ENCODE peak calls at places on chromosomes 5 and 9, in four cellular contexts. Z is psoas muscle, E is left ventricle myocardium inferior, X is colonic mucosa. T is an unnamed sample. For H3K4me1, the result is how much of the 10 kb centered on the place peaks cover.

GRCh38 chr5:34804913-34805312 is 34.1 kb upstream of the TTC23L start:
- DNase-seq in E (no peak), X (no peak), Z (no peak), T (no peak)

GRCh38 chr5:14726066-14726838 is 61.7 kb downstream of the OTULIN start:
- DNase-seq in E (no peak), X (no peak), Z (no peak), T (no peak)

GRCh38 chr9:110980261-110980660 is 58.0 kb downstream of the LPAR1 start:
- DNase-seq in Z (no peak), E (no peak), X (no peak), T (no peak)

GRCh38 chr5:163914911-163915310 is 409.5 kb downstream of the MAT2B start:
- DNase-seq in E (no peak), Z (no peak), X (peak), T (no peak)

GRCh38 chr9:19331877-19332276 is 48.2 kb downstream of the RPS6 start:
- DNase-seq in E (no peak), X (no peak), Z (no peak), T (no peak)

GRCh38 chr9:27473135-27473534 is 51.0 kb upstream of the IFNK start:
- DNase-seq in E (peak), Z (peak), X (no peak), T (peak)

GRCh38 chr5:3155029-3155428 is 403.6 kb upstream of the IRX2 start:
- DNase-seq in Z (no peak), X (no peak), E (no peak), T (no peak)

GRCh38 chr9:133738039-133738805 is at the start of gene SARDH:
- DNase-seq in Z (peak), X (peak), E (peak), T (peak)

GRCh38 chr9:133991964-133992779 is at the start of gene VAV2:
- DNase-seq in X (peak), Z (peak), E (peak), T (peak)

GRCh38 chr5:98414938-98415337 is 358.5 kb upstream of the RGMB start:
- DNase-seq in E (no peak), Z (no peak), X (no peak), T (peak)

GRCh38 chr5:95080456-95080855 is 204.4 kb downstream of the MCTP1 start:
- DNase-seq in X (no peak), Z (no peak), E (no peak), T (peak)

GRCh38 chr5:149581931-149582768 is 852 bp downstream of the ARHGEF37 start:
- DNase-seq in Z (no peak), E (no peak), X (peak), T (no peak)

GRCh38 chr9:36798350-36799065 is 225.8 kb downstream of the MELK start:
- DNase-seq in X (no peak), Z (no peak), E (no peak), T (no peak)

GRCh38 chr9:73137286-73137899 is 14.3 kb upstream of the ANXA1 start:
- DNase-seq in X (no peak), E (no peak), Z (no peak), T (no peak)

GRCh38 chr5:80318212-80318611 is 1.6 kb upstream of the SPZ1 start:
- DNase-seq in E (no peak), X (no peak), Z (no peak), T (peak)

GRCh38 chr5:128487041-128487440 is 51.0 kb downstream of the FBN2 start:
- DNase-seq in X (no peak), E (no peak), Z (no peak), T (peak)

GRCh38 chr9:110887276-110887675 is 151.0 kb downstream of the LPAR1 start:
- DNase-seq in Z (no peak), E (no peak), X (no peak), T (no peak)

GRCh38 chr9:127214421-127215265 is 49.9 kb upstream of the GARNL3 start:
- DNase-seq in Z (no peak), X (peak), E (no peak), T (peak)

GRCh38 chr9:81312346-81312745 is 377.0 kb downstream of the TLE1 start:
- DNase-seq in X (no peak), E (no peak), Z (no peak), T (no peak)

GRCh38 chr9:127116946-127117345 is 5.5 kb downstream of the ANGPTL2 start:
- DNase-seq in X (no peak), E (no peak), Z (no peak), T (no peak)

GRCh38 chr9:125541840-125542243 is 165.2 kb downstream of the MAPKAP1 start:
- DNase-seq in Z (no peak), X (no peak), E (no peak), T (no peak)

GRCh38 chr5:71932131-71932635 is 175.1 kb upstream of the MAP1B start:
- DNase-seq in X (no peak), Z (no peak), E (no peak), T (no peak)

GRCh38 chr5:69502375-69503143 is 10.0 kb downstream of the OCLN start:
- DNase-seq in E (no peak), Z (no peak), X (no peak), T (no peak)

GRCh38 chr9:96048116-96048953 is 172.8 kb downstream of the ERCC6L2 start:
- DNase-seq in Z (no peak), X (no peak), E (no peak), T (peak)

GRCh38 chr5:139705191-139705590 is 57.0 kb downstream of the CXXC5 start:
- DNase-seq in E (no peak), X (no peak), Z (no peak), T (peak)

DNA sequence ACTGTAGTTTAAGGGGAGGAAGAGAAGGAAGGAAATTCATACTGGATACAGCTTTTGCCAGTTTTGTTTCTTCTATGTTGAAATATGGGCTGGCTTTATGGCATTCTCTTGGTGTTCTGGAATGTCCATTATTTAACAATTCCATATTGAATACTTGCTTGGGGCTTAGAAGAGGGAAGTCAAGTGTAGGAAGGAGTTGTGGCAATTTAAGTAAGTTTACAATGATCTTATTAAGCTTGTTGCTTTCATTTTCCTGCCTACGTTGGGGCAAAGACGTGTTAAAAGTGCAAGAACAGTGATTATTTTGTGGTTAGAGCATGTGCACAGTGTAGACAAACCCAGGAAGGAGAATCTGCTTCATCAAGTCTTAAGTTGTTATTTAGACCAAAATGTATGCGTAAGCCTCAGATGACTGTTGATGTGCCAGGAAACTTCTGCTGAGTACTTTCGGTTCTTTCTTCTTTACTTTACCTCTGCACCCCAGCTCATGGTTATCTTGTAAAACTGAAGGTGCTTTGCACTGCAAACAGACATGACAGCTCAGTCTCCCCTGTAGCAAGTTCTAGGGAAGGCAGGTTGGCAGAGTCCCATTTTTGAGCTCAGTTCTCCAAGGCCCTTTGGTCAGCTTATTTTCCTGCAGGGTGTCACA is 75.8 kb downstream of the F2RL2 start:
- DNase-seq in Z (no peak), X (peak), E (no peak), T (no peak)
- H3K4me1 ChIP-seq in Z (under half), X (under half), E (under half), T (under half)

GRCh38 chr9:135887585-135888050 is 19.7 kb downstream of the CAMSAP1 start:
- DNase-seq in X (no peak), Z (no peak), E (no peak), T (peak)
- H3K4me1 ChIP-seq in X (under half), Z (half or more), E (half or more), T (under half)

GRCh38 chr5:56330167-56330566 is 97.0 kb upstream of the ANKRD55 start:
- DNase-seq in X (no peak), Z (no peak), E (no peak), T (no peak)
- H3K4me1 ChIP-seq in X (under half), Z (under half), E (under half), T (under half)

GRCh38 chr5:6729400-6730310 is 16.4 kb downstream of the TENT4A start:
- DNase-seq in E (peak), X (no peak), Z (peak), T (no peak)

GRCh38 chr5:6728011-6728794 is 15.0 kb downstream of the TENT4A start:
- DNase-seq in Z (no peak), E (no peak), X (no peak), T (no peak)

GRCh38 chr5:6730407-6730806 is 17.2 kb downstream of the TENT4A start:
- DNase-seq in Z (no peak), E (no peak), X (no peak), T (no peak)

GRCh38 chr5:6727231-6727630 is 14.0 kb downstream of the TENT4A start:
- DNase-seq in Z (no peak), X (no peak), E (no peak), T (no peak)

GRCh38 chr5:6728795-6729183 is 15.6 kb downstream of the TENT4A start:
- DNase-seq in X (no peak), Z (no peak), E (no peak), T (no peak)
- H3K4me1 ChIP-seq in X (under half), Z (half or more), E (half or more), T (under half)

GRCh38 chr9:121738391-121738790 is 87.0 kb downstream of the DAB2IP start:
- DNase-seq in Z (no peak), E (no peak), X (no peak), T (no peak)
- H3K4me1 ChIP-seq in Z (half or more), E (half or more), X (under half), T (under half)